ENCODE peak calls at places on chromosomes 12 and 14, in four cellular contexts. One of them, this sample, is unnamed.

GRCh38 chr12:95790912-95791849 is 617 bp upstream of the NTN4 start:
- DNase-seq in T-cell: peak
- DNase-seq in heart left ventricle: no peak
- DNase-seq in BJ: no peak
- DNase-seq in this sample: peak

GRCh38 chr12:119864591-119864990 is 12.5 kb downstream of the CIT start:
- DNase-seq in T-cell: no peak
- DNase-seq in heart left ventricle: no peak
- DNase-seq in BJ: no peak
- DNase-seq in this sample: no peak

GRCh38 chr12:60173213-60174170 is 577.7 kb downstream of the SLC16A7 start:
- DNase-seq in T-cell: no peak
- DNase-seq in heart left ventricle: no peak
- DNase-seq in BJ: no peak
- DNase-seq in this sample: no peak

GRCh38 chr12:16348435-16349131 is 1.1 kb downstream of the MGST1 start:
- DNase-seq in T-cell: no peak
- DNase-seq in heart left ventricle: no peak
- DNase-seq in BJ: no peak
- DNase-seq in this sample: no peak

GRCh38 chr14:103803661-103804060 is 43.7 kb downstream of the PPP1R13B start:
- DNase-seq in T-cell: no peak
- DNase-seq in heart left ventricle: no peak
- DNase-seq in BJ: no peak
- DNase-seq in this sample: no peak

GRCh38 chr14:89185919-89186849 is 230.8 kb downstream of the FOXN3 start:
- DNase-seq in T-cell: no peak
- DNase-seq in heart left ventricle: no peak
- DNase-seq in BJ: no peak
- DNase-seq in this sample: no peak

GRCh38 chr14:95314609-95315008 is 5.1 kb downstream of the CLMN start:
- DNase-seq in T-cell: no peak
- DNase-seq in heart left ventricle: no peak
- DNase-seq in BJ: no peak
- DNase-seq in this sample: peak

GRCh38 chr14:35940291-35940690 is 114.2 kb downstream of the BRMS1L start:
- DNase-seq in T-cell: no peak
- DNase-seq in heart left ventricle: no peak
- DNase-seq in BJ: no peak
- DNase-seq in this sample: no peak

GRCh38 chr14:74763803-74764531 is 851 bp downstream of the YLPM1 start:
- DNase-seq in T-cell: no peak
- DNase-seq in heart left ventricle: no peak
- DNase-seq in BJ: no peak
- DNase-seq in this sample: no peak

GRCh38 chr12:95611676-95612309 is 60.5 kb upstream of the USP44 start:
- DNase-seq in T-cell: no peak
- DNase-seq in heart left ventricle: no peak
- DNase-seq in BJ: no peak
- DNase-seq in this sample: no peak

GRCh38 chr14:105050551-105050897 is 14.7 kb downstream of the GPR132 start:
- DNase-seq in T-cell: no peak
- DNase-seq in heart left ventricle: no peak
- DNase-seq in BJ: no peak
- DNase-seq in this sample: no peak

GRCh38 chr14:80269338-80269935 is 58.1 kb upstream of the DIO2 start:
- DNase-seq in T-cell: no peak
- DNase-seq in heart left ventricle: no peak
- DNase-seq in BJ: no peak
- DNase-seq in this sample: no peak

GRCh38 chr12:127083028-127083949 is 1183.7 kb upstream of the TMEM132C start:
- DNase-seq in T-cell: no peak
- DNase-seq in heart left ventricle: no peak
- DNase-seq in BJ: peak
- DNase-seq in this sample: no peak

GRCh38 chr12:12282761-12283160 is 15.9 kb upstream of the LRP6 start:
- DNase-seq in T-cell: no peak
- DNase-seq in heart left ventricle: no peak
- DNase-seq in BJ: peak
- DNase-seq in this sample: no peak

GRCh38 chr12:104736307-104736706 is 221.8 kb downstream of the SLC41A2 start:
- DNase-seq in T-cell: no peak
- DNase-seq in heart left ventricle: no peak
- DNase-seq in BJ: peak
- DNase-seq in this sample: peak

GRCh38 chr12:108939594-108939993 is 59.7 kb downstream of the DAO start:
- DNase-seq in T-cell: peak
- DNase-seq in heart left ventricle: no peak
- DNase-seq in BJ: no peak
- DNase-seq in this sample: no peak

GRCh38 chr12:131384544-131384855 is 326.4 kb upstream of the SFSWAP start:
- DNase-seq in T-cell: no peak
- DNase-seq in heart left ventricle: no peak
- DNase-seq in BJ: no peak
- DNase-seq in this sample: no peak

GRCh38 chr12:1828863-1829262 is 8.5 kb downstream of the LRTM2 start:
- DNase-seq in T-cell: no peak
- DNase-seq in heart left ventricle: peak
- DNase-seq in BJ: no peak
- DNase-seq in this sample: no peak

GRCh38 chr12:108918960-108919642 is 39.2 kb downstream of the DAO start:
- DNase-seq in T-cell: no peak
- DNase-seq in heart left ventricle: no peak
- DNase-seq in BJ: no peak
- DNase-seq in this sample: no peak

GRCh38 chr14:19993438-19993837 is 8.5 kb upstream of the OR4Q2 start:
- DNase-seq in T-cell: no peak
- DNase-seq in heart left ventricle: no peak
- DNase-seq in BJ: no peak
- DNase-seq in this sample: no peak

GRCh38 chr14:74618078-74618952 is 6.3 kb upstream of the LTBP2 start:
- DNase-seq in T-cell: peak
- DNase-seq in heart left ventricle: no peak
- DNase-seq in BJ: no peak
- DNase-seq in this sample: no peak

GRCh38 chr12:122834921-122835692 is at the start of gene HIP1R:
- DNase-seq in T-cell: peak
- DNase-seq in heart left ventricle: no peak
- DNase-seq in BJ: no peak
- DNase-seq in this sample: peak

GRCh38 chr12:76183459-76184186 is 99.1 kb upstream of the NAP1L1 start:
- DNase-seq in T-cell: no peak
- DNase-seq in heart left ventricle: no peak
- DNase-seq in BJ: peak
- DNase-seq in this sample: no peak

GRCh38 chr12:104738371-104738710 is 219.7 kb downstream of the SLC41A2 start:
- DNase-seq in T-cell: no peak
- DNase-seq in heart left ventricle: no peak
- DNase-seq in BJ: no peak
- DNase-seq in this sample: no peak

GRCh38 chr12:82880442-82880901 is 193.8 kb downstream of the TMTC2 start:
- DNase-seq in T-cell: no peak
- DNase-seq in heart left ventricle: no peak
- DNase-seq in BJ: no peak
- DNase-seq in this sample: no peak

GRCh38 chr14:51792819-51793218 is 67.6 kb upstream of the GNG2 start:
- DNase-seq in T-cell: no peak
- DNase-seq in heart left ventricle: no peak
- DNase-seq in BJ: no peak
- DNase-seq in this sample: no peak

GRCh38 chr14:76191297-76191696 is 39.6 kb downstream of the GPATCH2L start:
- DNase-seq in T-cell: no peak
- DNase-seq in heart left ventricle: no peak
- DNase-seq in BJ: no peak
- DNase-seq in this sample: no peak

GRCh38 chr12:47942327-47943230 is 20.8 kb upstream of the TMEM106C start:
- DNase-seq in T-cell: peak
- DNase-seq in heart left ventricle: no peak
- DNase-seq in BJ: no peak
- DNase-seq in this sample: peak

GRCh38 chr12:9115731-9116689 is at the start of gene A2M:
- DNase-seq in T-cell: no peak
- DNase-seq in heart left ventricle: no peak
- DNase-seq in BJ: no peak
- DNase-seq in this sample: no peak

GRCh38 chr12:52198454-52199215 is 6.8 kb upstream of the KRT80 start:
- DNase-seq in T-cell: no peak
- DNase-seq in heart left ventricle: peak
- DNase-seq in BJ: no peak
- DNase-seq in this sample: peak

GRCh38 chr12:2944401-2945047 is 14.7 kb upstream of the TEAD4 start:
- DNase-seq in T-cell: peak
- DNase-seq in heart left ventricle: no peak
- DNase-seq in BJ: no peak
- DNase-seq in this sample: peak

GRCh38 chr14:30921305-30921704 is 46.9 kb downstream of the COCH start:
- DNase-seq in T-cell: no peak
- DNase-seq in heart left ventricle: no peak
- DNase-seq in BJ: no peak
- DNase-seq in this sample: no peak

GRCh38 chr12:51307655-51308593 is 16.1 kb downstream of the BIN2 start:
- DNase-seq in T-cell: no peak
- DNase-seq in heart left ventricle: no peak
- DNase-seq in BJ: peak
- DNase-seq in this sample: no peak

GRCh38 chr12:12008232-12008850 is 62.4 kb upstream of the BCL2L14 start:
- DNase-seq in T-cell: peak
- DNase-seq in heart left ventricle: no peak
- DNase-seq in BJ: no peak
- DNase-seq in this sample: no peak